ENCODE peak calls at places on chromosomes 13 and 19, in eight cellular contexts. D, R, P, Q, H, J, A and B are unnamed samples.
A peak's percentile ranks its signal among the peaks of the same experiment; 100 is the strongest.

GRCh38 chr19:5903054-5903501 is 512 bp downstream of the NDUFA11 start:
- DNase-seq in D (no peak), P (no peak), H (no peak), A (no peak), Q (no peak), R (no peak), J (no peak), B (no peak)

GRCh38 chr13:29799041-29799440 is 51.4 kb downstream of the UBL3 start:
- DNase-seq in D (no peak), J (no peak), P (no peak), H (no peak), R (no peak), Q (no peak), A (no peak), B (no peak)

GRCh38 chr19:869245-870177 is 10.0 kb downstream of the CFD start:
- DNase-seq in A (peak; percentile 93), J (no peak), H (peak; percentile 85), R (no peak), D (no peak), Q (no peak), P (no peak), B (peak; percentile 85)

GRCh38 chr13:93672996-93673395 is 446.4 kb downstream of the GPC6 start:
- DNase-seq in A (no peak), D (no peak), P (no peak), R (no peak), Q (no peak), H (no peak), J (no peak), B (no peak)

GRCh38 chr19:18453269-18454024 is 15.5 kb upstream of the ISYNA1 start:
- DNase-seq in R (no peak), A (no peak), J (no peak), D (no peak), Q (no peak), P (no peak), H (no peak), B (no peak)

GRCh38 chr13:95184317-95184716 is 116.9 kb downstream of the ABCC4 start:
- DNase-seq in H (no peak), A (no peak), J (no peak), R (no peak), Q (no peak), P (no peak), D (no peak), B (no peak)

GRCh38 chr19:13689050-13689449 is 75.3 kb upstream of the MRI1 start:
- DNase-seq in H (no peak), D (no peak), A (no peak), P (no peak), J (no peak), Q (no peak), R (peak; percentile 43), B (no peak)

GRCh38 chr19:38721977-38722773 is 22.1 kb downstream of the CAPN12 start:
- DNase-seq in Q (no peak), P (peak; percentile 96), D (no peak), J (no peak), A (no peak), R (peak; percentile 94), H (no peak), B (no peak)

GRCh38 chr19:35860818-35861639 is 4.3 kb downstream of the KIRREL2 start:
- DNase-seq in P (no peak), R (no peak), J (no peak), D (no peak), Q (no peak), A (no peak), H (no peak), B (no peak)

GRCh38 chr13:91347996-91348905 is 764 bp downstream of the MIR17HG start:
- DNase-seq in R (peak; percentile 48), A (no peak), J (peak; percentile 65), D (peak; percentile 57), P (peak; percentile 24), Q (peak; percentile 66), H (no peak), B (no peak)